ENCODE peak calls at places on chromosome 2, in ten cellular contexts. Y, W, A, J, I, L, V, U, T and C are unnamed samples.

GRCh38 chr2:224142397-224143312 is 103.6 kb upstream of the SERPINE2 start:
- DNase-seq in Y (no peak), W (no peak), A (peak), J (no peak), I (no peak), L (peak), V (peak), U (no peak), T (no peak), C (no peak)

GRCh38 chr2:142865924-142866323 is 11.5 kb upstream of the KYNU start:
- DNase-seq in Y (no peak), W (no peak), A (peak), J (no peak), I (no peak), L (no peak), V (no peak), U (no peak), T (no peak), C (no peak)

GRCh38 chr2:95337829-95338228 is 40.7 kb downstream of the KCNIP3 start:
- DNase-seq in Y (no peak), W (no peak), A (no peak), J (no peak), I (no peak), L (no peak), V (no peak), U (no peak), T (no peak), C (no peak)

GRCh38 chr2:13650586-13651180 is 933.9 kb downstream of the TRIB2 start:
- DNase-seq in Y (no peak), W (no peak), A (no peak), J (no peak), I (no peak), L (no peak), V (peak), U (no peak), T (no peak), C (no peak)

GRCh38 chr2:187842978-187843847 is 289.0 kb upstream of the TFPI start:
- DNase-seq in Y (no peak), W (peak), A (peak), J (no peak), I (peak), L (peak), V (peak), U (peak), T (peak), C (no peak)

GRCh38 chr2:149645391-149645790 is 57.8 kb upstream of the MMADHC start:
- DNase-seq in Y (no peak), W (no peak), A (no peak), J (no peak), I (no peak), L (peak), V (no peak), U (peak), T (no peak), C (no peak)

GRCh38 chr2:223523541-223523940 is 78.6 kb downstream of the SCG2 start:
- DNase-seq in Y (no peak), W (no peak), A (no peak), J (no peak), I (no peak), L (peak), V (peak), U (no peak), T (no peak), C (no peak)

GRCh38 chr2:196987654-196988364 is 61.3 kb upstream of the PGAP1 start:
- DNase-seq in Y (peak), W (peak), A (peak), J (no peak), I (no peak), L (peak), V (peak), U (peak), T (peak), C (no peak)

GRCh38 chr2:54879598-54880355 is 156.3 kb downstream of the EML6 start:
- DNase-seq in Y (no peak), W (no peak), A (peak), J (no peak), I (no peak), L (no peak), V (no peak), U (no peak), T (no peak), C (no peak)

GRCh38 chr2:173962583-173963110 is 2.5 kb downstream of the SP3 start:
- DNase-seq in Y (no peak), W (no peak), A (no peak), J (no peak), I (no peak), L (no peak), V (no peak), U (no peak), T (no peak), C (no peak)

GRCh38 chr2:226088366-226088674 is 688.8 kb downstream of the NYAP2 start:
- DNase-seq in Y (no peak), W (no peak), A (no peak), J (no peak), I (no peak), L (no peak), V (no peak), U (no peak), T (no peak), C (no peak)

GRCh38 chr2:42064417-42064942 is 16.7 kb downstream of the PKDCC start:
- DNase-seq in Y (no peak), W (no peak), A (no peak), J (no peak), I (no peak), L (peak), V (peak), U (no peak), T (peak), C (no peak)

GRCh38 chr2:231118122-231118942 is 6.5 kb downstream of the HTR2B start:
- DNase-seq in Y (no peak), W (no peak), A (no peak), J (no peak), I (no peak), L (no peak), V (no peak), U (no peak), T (no peak), C (no peak)

GRCh38 chr2:207311316-207312005 is 145.7 kb upstream of the KLF7 start:
- DNase-seq in Y (no peak), W (peak), A (no peak), J (no peak), I (no peak), L (peak), V (peak), U (peak), T (peak), C (no peak)

GRCh38 chr2:120877409-120877808 is 141.7 kb downstream of the GLI2 start:
- DNase-seq in Y (no peak), W (no peak), A (no peak), J (no peak), I (no peak), L (no peak), V (no peak), U (no peak), T (no peak), C (no peak)

GRCh38 chr2:24365051-24365450 is 4.7 kb upstream of the ITSN2 start:
- DNase-seq in Y (no peak), W (no peak), A (peak), J (no peak), I (peak), L (no peak), V (peak), U (no peak), T (no peak), C (no peak)

GRCh38 chr2:81324046-81324445 is 1019.5 kb upstream of the LRRTM1 start:
- DNase-seq in Y (no peak), W (no peak), A (no peak), J (no peak), I (peak), L (peak), V (peak), U (no peak), T (no peak), C (no peak)

GRCh38 chr2:43075054-43075593 is 151.3 kb downstream of the ZFP36L2 start:
- DNase-seq in Y (no peak), W (no peak), A (no peak), J (no peak), I (no peak), L (peak), V (peak), U (peak), T (peak), C (no peak)

GRCh38 chr2:75173746-75174145 is 25.6 kb downstream of the TACR1 start:
- DNase-seq in Y (no peak), W (no peak), A (no peak), J (no peak), I (no peak), L (no peak), V (no peak), U (no peak), T (no peak), C (no peak)

GRCh38 chr2:224126001-224126400 is 86.9 kb upstream of the SERPINE2 start:
- DNase-seq in Y (no peak), W (no peak), A (no peak), J (no peak), I (no peak), L (no peak), V (no peak), U (no peak), T (no peak), C (no peak)

GRCh38 chr2:231905026-231905425 is 21.2 kb downstream of the NPPC start:
- DNase-seq in Y (no peak), W (no peak), A (no peak), J (no peak), I (no peak), L (no peak), V (no peak), U (no peak), T (no peak), C (no peak)

GRCh38 chr2:182866461-182867369 is at the start of gene FRZB:
- DNase-seq in Y (no peak), W (no peak), A (no peak), J (no peak), I (no peak), L (peak), V (no peak), U (peak), T (no peak), C (no peak)

GRCh38 chr2:69667805-69668382 is 24.4 kb upstream of the AAK1 start:
- DNase-seq in Y (no peak), W (no peak), A (no peak), J (no peak), I (peak), L (peak), V (no peak), U (no peak), T (no peak), C (no peak)

GRCh38 chr2:204027105-204027504 is 90.5 kb downstream of the ICOS start:
- DNase-seq in Y (no peak), W (peak), A (no peak), J (peak), I (no peak), L (peak), V (no peak), U (no peak), T (peak), C (peak)

GRCh38 chr2:207694811-207695281 is 16.6 kb upstream of the CCNYL1 start:
- DNase-seq in Y (no peak), W (no peak), A (no peak), J (no peak), I (no peak), L (peak), V (no peak), U (peak), T (no peak), C (no peak)

GRCh38 chr2:177335917-177336450 is 56.6 kb upstream of the AGPS start:
- DNase-seq in Y (no peak), W (no peak), A (no peak), J (no peak), I (no peak), L (no peak), V (no peak), U (no peak), T (no peak), C (no peak)

GRCh38 chr2:239953418-239954061 is 71.6 kb downstream of the NDUFA10 start:
- DNase-seq in Y (no peak), W (no peak), A (peak), J (no peak), I (no peak), L (no peak), V (no peak), U (no peak), T (no peak), C (no peak)

GRCh38 chr2:38026846-38027245 is 49.1 kb downstream of the CYP1B1 start:
- DNase-seq in Y (no peak), W (no peak), A (no peak), J (no peak), I (no peak), L (no peak), V (no peak), U (no peak), T (no peak), C (no peak)

GRCh38 chr2:157497603-157498314 is 53.9 kb upstream of the CYTIP start:
- DNase-seq in Y (no peak), W (peak), A (peak), J (no peak), I (no peak), L (peak), V (peak), U (peak), T (no peak), C (no peak)

GRCh38 chr2:101616411-101616810 is 81.1 kb upstream of the MAP4K4 start:
- DNase-seq in Y (no peak), W (no peak), A (peak), J (no peak), I (no peak), L (no peak), V (no peak), U (no peak), T (no peak), C (no peak)

GRCh38 chr2:176854062-176854461 is 358.5 kb upstream of the HNRNPA3 start:
- DNase-seq in Y (no peak), W (no peak), A (no peak), J (no peak), I (no peak), L (no peak), V (no peak), U (no peak), T (no peak), C (no peak)

GRCh38 chr2:219560893-219561178 is 10.5 kb downstream of the OBSL1 start:
- DNase-seq in Y (no peak), W (no peak), A (no peak), J (no peak), I (no peak), L (no peak), V (no peak), U (no peak), T (no peak), C (no peak)